ENCODE peak calls at places on chromosomes 7 and 10, in four cellular contexts. X is A549, Q is SK-N-SH, N is GM12878. S is an unnamed sample.

GRCh38 chr7:55534262-55534915 is 37.9 kb downstream of the VOPP1 start:
- DNase-seq in Q (no peak), N (peak; percentile 99), X (no peak), S (peak; percentile 30)

GRCh38 chr10:28631896-28632596 is 45.3 kb upstream of the BAMBI start:
- DNase-seq in Q (no peak), N (no peak), X (no peak), S (peak; percentile 13)

GRCh38 chr10:105840288-105840770 is 1199.2 kb downstream of the SORCS3 start:
- DNase-seq in N (no peak), X (no peak), Q (no peak), S (no peak)

GRCh38 chr10:60491162-60491561 is 101.5 kb upstream of the ANK3 start:
- DNase-seq in X (no peak), N (no peak), Q (no peak), S (no peak)

GRCh38 chr7:85489498-85489897 is 302.6 kb upstream of the SEMA3D start:
- DNase-seq in X (no peak), Q (no peak), N (no peak), S (no peak)

GRCh38 chr7:50497068-50497642 is 47.0 kb upstream of the FIGNL1 start:
- DNase-seq in X (no peak), Q (peak; percentile 81), N (no peak), S (no peak)

GRCh38 chr10:34228066-34228465 is 587.0 kb downstream of the PARD3 start:
- DNase-seq in N (no peak), X (no peak), Q (no peak), S (no peak)

GRCh38 chr10:116621934-116622655 is 1.3 kb downstream of the PNLIPRP2 start:
- DNase-seq in X (no peak), N (no peak), Q (no peak), S (no peak)

GRCh38 chr10:14399641-14400040 is 68.9 kb upstream of the FRMD4A start:
- DNase-seq in N (no peak), X (no peak), Q (no peak), S (no peak)

GRCh38 chr7:99383791-99384370 is 9.4 kb downstream of the ARPC1B start:
- DNase-seq in N (no peak), X (no peak), Q (no peak), S (no peak)

GRCh38 chr10:48300556-48300955 is 5.9 kb upstream of the MAPK8 start:
- DNase-seq in Q (no peak), N (no peak), X (no peak), S (no peak)

GRCh38 chr7:81114682-81115081 is 195.8 kb upstream of the SEMA3C start:
- DNase-seq in X (no peak), N (no peak), Q (no peak), S (no peak)

GRCh38 chr10:77325233-77325537 is 312.4 kb downstream of the KCNMA1 start:
- DNase-seq in Q (no peak), N (no peak), X (no peak), S (no peak)

GRCh38 chr10:84825330-84825729 is 496.9 kb downstream of the CCSER2 start:
- DNase-seq in Q (peak; percentile 55), N (no peak), X (no peak), S (no peak)

DNA sequence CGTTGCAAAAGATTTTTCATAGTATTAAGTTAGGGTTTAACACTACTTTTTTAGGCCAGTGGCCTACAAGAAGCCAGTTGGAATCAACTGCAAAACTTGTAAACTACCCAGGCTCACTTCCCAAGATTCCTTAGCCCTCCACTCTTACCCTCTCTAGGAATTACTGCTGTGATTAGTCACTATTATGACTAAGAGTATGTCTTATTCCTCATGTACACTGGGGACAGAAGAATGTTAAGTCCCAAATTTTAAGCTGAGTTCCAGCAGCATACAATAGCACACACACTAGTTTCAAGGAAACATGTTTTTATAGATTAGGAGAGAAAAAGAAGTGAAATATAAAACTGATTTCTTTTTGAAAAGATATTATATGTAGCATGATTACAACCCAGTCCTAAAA is 42.8 kb downstream of the FBXL13 start:
- DNase-seq in N (no peak), X (no peak), Q (no peak), S (no peak)
- TF ChIP-seq PBX3 in N (no peak), X (no peak), Q (no peak), S (no peak)

GRCh38 chr7:115910541-115911164 is 119.9 kb downstream of the TFEC start:
- DNase-seq in Q (peak; percentile 1), X (no peak), N (no peak), S (peak; percentile 14)
- TF ChIP-seq PBX3 in Q (no peak), X (no peak), N (no peak), S (no peak)

GRCh38 chr10:124124769-124125161 is 31.4 kb upstream of the CHST15 start:
- DNase-seq in X (no peak), N (no peak), Q (no peak), S (no peak)

GRCh38 chr10:124126711-124127385 is 33.5 kb upstream of the CHST15 start:
- DNase-seq in Q (no peak), X (no peak), N (no peak), S (no peak)

GRCh38 chr10:124124123-124124768 is 30.8 kb upstream of the CHST15 start:
- DNase-seq in Q (no peak), N (no peak), X (no peak), S (no peak)

GRCh38 chr10:124126139-124126538 is 32.7 kb upstream of the CHST15 start:
- DNase-seq in Q (no peak), X (no peak), N (no peak), S (no peak)

DNA sequence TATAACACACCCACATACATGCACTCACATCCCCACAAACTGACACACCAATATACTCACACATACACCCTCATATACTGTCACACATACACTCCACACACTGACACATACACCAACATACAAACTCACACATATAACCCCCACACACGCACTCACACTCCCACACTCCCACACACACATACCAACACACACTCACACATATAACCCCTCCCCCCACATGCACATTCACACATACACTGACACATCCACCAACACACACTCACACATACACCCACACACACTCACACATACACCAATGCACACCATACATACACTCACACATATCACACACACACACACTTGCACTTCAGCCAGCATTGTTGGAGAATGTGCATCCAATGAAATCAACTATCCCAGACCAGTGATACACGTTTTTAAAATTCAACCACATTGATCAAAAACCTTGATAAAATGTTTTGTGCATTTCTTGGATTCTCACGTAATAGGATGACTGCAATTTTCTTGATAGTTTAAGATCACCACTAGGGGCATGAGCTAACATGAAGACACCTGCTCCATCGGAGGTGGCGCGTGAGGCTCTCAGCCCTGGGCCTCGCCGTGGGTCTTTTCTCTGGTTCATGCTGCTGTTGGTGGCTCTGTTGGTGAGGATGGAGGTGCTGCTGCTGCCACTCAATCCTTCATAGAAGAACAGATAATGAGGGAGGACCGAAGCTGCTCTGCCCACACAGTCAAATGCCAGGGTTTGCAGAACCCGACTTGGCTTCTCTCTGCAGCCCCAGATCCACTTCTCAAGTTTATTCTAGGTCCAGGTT is 32.1 kb upstream of the CHST15 start:
- DNase-seq in N (no peak), X (peak; percentile 58), Q (no peak), S (peak; percentile 25)
- TF ChIP-seq PBX3 in N (no peak), X (no peak), Q (no peak), S (no peak)

GRCh38 chr7:157689269-157690057 is 352.7 kb downstream of the DNAJB6 start:
- DNase-seq in Q (peak; percentile 43), X (no peak), N (no peak), S (no peak)

GRCh38 chr7:157688439-157689268 is 351.9 kb downstream of the DNAJB6 start:
- DNase-seq in N (no peak), Q (peak; percentile 41), X (no peak), S (no peak)

GRCh38 chr7:157691521-157692155 is 354.8 kb downstream of the DNAJB6 start:
- DNase-seq in Q (peak; percentile 56), N (no peak), X (no peak), S (no peak)

GRCh38 chr7:157690833-157691382 is 354.1 kb downstream of the DNAJB6 start:
- DNase-seq in N (no peak), Q (peak; percentile 99), X (no peak), S (peak; percentile 7)

GRCh38 chr7:157690058-157690832 is 353.4 kb downstream of the DNAJB6 start:
- DNase-seq in X (no peak), Q (peak; percentile 92), N (no peak), S (no peak)
- TF ChIP-seq PBX3 in X (no peak), Q (no peak), N (no peak), S (no peak)

DNA sequence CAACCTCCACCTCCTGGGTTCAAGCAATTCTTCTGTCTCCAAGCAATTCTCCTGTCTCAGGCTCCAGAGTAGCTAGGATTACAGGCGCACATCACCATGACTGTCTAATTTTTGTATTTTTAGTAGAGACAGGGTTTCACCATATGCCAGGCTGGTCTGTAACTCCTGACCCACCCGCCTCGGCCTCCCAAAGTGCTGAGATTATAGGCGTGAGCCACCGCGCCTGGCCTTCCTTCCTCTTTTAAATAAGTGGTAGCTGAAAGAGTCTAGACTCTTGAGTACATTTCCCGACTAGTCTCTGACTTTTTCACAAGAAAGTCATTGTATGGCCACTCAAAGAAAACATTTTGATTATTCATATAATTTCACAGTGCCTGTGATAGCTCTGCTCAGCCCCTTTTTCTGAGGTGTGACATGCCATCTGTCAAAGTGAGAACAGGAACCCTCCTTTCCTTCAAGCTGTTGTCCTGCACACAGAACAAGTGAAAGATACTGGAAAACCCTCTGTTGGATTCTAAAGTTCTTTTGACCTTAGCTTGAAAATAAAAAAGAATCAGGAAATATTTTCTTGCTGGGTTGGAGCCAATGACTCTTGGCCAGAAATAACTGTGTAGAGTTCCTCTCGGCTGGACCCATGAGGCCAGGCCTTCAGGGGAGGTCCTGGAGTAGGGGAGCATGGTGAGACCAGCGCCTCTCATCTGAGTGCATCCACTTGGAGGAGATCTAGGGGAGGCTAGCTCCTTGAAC is 636.0 kb upstream of the ANKRD30A start:
- DNase-seq in Q (no peak), N (no peak), X (no peak), S (no peak)
- TF ChIP-seq PBX3 in Q (no peak), N (no peak), X (no peak), S (no peak)

DNA sequence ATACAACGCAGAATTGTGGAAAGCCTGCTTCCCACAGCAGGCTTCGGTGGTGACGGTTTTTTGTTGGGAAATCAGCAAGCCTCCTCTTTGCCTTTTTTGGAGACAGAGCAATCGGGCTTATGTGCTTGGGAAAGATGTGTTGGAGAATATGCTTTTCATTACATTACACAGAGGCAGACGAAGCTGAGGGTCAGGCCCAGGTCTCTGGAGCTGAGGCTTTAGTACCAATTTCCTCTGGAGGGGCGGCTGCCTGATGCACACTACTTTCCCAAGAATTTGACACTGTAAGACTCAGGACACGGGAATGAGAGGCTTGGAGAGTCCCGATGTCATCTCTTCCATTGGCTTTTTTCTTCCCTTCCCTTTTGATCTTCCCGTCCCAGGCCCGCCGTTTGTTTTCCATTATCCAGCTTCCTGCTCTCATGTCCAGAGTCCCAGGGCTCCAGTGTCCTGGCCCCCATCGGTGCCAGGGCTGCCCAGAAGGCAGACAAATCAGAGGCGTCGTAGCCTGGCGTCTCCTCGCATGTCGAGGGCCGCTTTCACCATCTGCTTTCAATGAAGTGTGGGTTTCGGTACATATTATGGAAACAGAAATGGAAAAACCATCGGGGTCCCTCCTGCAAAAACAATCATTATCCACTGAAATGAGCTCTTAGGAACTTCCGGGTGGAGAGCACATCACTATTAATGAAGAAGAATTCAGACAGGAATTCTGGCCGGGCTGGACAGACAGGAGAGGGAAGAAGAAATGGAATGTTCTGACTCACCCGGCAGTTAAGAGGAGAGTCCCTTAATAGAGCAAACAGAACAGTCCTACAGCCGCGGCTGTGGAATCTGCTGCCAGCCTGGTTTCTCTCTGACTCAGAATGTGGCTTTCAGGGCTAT is 123.0 kb upstream of the JCAD start:
- DNase-seq in N (no peak), X (peak; percentile 80), Q (peak; percentile 38), S (peak; percentile 59)
- TF ChIP-seq PBX3 in N (no peak), X (no peak), Q (peak; percentile 78), S (no peak)

S was measured in HepG2.